ENCODE peak calls at places on chromosomes 12 and 14, in nine cellular contexts. G is activated B cell treated with CpG ODN at 0.5 μM for 24 hours, Z is thoracic aorta, U is suprapubic skin, W is astrocyte of the spinal cord, I is GM23338, Y is fibroblast of pulmonary artery, O is GM13976, C is HepG2. X is an unnamed sample.

GRCh38 chr12:113187588-113187987 is 2.1 kb downstream of the RITA1 start:
- DNase-seq in G (no peak), Z (no peak), U (no peak), W (no peak), I (no peak), Y (no peak), O (no peak), C (no peak), X (no peak)

GRCh38 chr14:39731912-39732311 is 299.7 kb upstream of the FBXO33 start:
- DNase-seq in G (no peak), Z (no peak), U (no peak), W (no peak), I (peak), Y (no peak), O (no peak), C (peak), X (no peak)

GRCh38 chr14:51867753-51868152 is 7.3 kb downstream of the GNG2 start:
- DNase-seq in G (no peak), Z (no peak), U (no peak), W (no peak), I (no peak), Y (no peak), O (no peak), C (no peak), X (peak)

GRCh38 chr12:51941011-51941561 is 10.4 kb upstream of the ACVR1B start:
- DNase-seq in G (no peak), Z (no peak), U (no peak), W (peak), I (peak), Y (peak), O (no peak), C (no peak), X (no peak)

GRCh38 chr14:83548061-83548839 is 1981.7 kb upstream of the FLRT2 start:
- DNase-seq in G (no peak), Z (no peak), U (no peak), W (peak), I (peak), Y (peak), O (no peak), C (no peak), X (no peak)

GRCh38 chr12:50166776-50167025 is 468 bp downstream of the CERS5 start:
- DNase-seq in G (no peak), Z (no peak), U (no peak), W (no peak), I (no peak), Y (no peak), O (no peak), C (no peak), X (no peak)

GRCh38 chr12:116426391-116427136 is 132.6 kb upstream of the MAP1LC3B2 start:
- DNase-seq in G (no peak), Z (peak), U (peak), W (peak), I (peak), Y (peak), O (no peak), C (no peak), X (peak)

GRCh38 chr12:3775385-3776035 is 22.6 kb upstream of the CRACR2A start:
- DNase-seq in G (no peak), Z (no peak), U (no peak), W (no peak), I (peak), Y (no peak), O (no peak), C (no peak), X (no peak)

GRCh38 chr12:91406920-91407341 is 224.3 kb upstream of the DCN start:
- DNase-seq in G (no peak), Z (no peak), U (no peak), W (peak), I (no peak), Y (peak), O (peak), C (no peak), X (no peak)

GRCh38 chr12:42507031-42507430 is 82.5 kb downstream of the PRICKLE1 start:
- DNase-seq in G (no peak), Z (no peak), U (no peak), W (no peak), I (no peak), Y (no peak), O (no peak), C (no peak), X (no peak)

GRCh38 chr12:15918066-15918465 is 6.9 kb downstream of the DERA start:
- DNase-seq in G (no peak), Z (no peak), U (no peak), W (no peak), I (no peak), Y (no peak), O (no peak), C (no peak), X (no peak)

GRCh38 chr12:122356192-122356635 is 66.3 kb downstream of the CLIP1 start:
- DNase-seq in G (no peak), Z (no peak), U (no peak), W (peak), I (peak), Y (peak), O (peak), C (peak), X (peak)

GRCh38 chr14:90154110-90154509 is 92.3 kb downstream of the KCNK13 start:
- DNase-seq in G (no peak), Z (no peak), U (no peak), W (no peak), I (no peak), Y (no peak), O (no peak), C (no peak), X (no peak)

GRCh38 chr14:60090864-60091519 is 731 bp upstream of the PCNX4 start:
- DNase-seq in G (no peak), Z (no peak), U (no peak), W (peak), I (peak), Y (peak), O (no peak), C (no peak), X (peak)

GRCh38 chr12:84408936-84409335 is 503.7 kb downstream of the SLC6A15 start:
- DNase-seq in G (no peak), Z (no peak), U (no peak), W (peak), I (no peak), Y (no peak), O (no peak), C (no peak), X (no peak)

GRCh38 chr12:14048949-14049545 is 67.6 kb upstream of the GRIN2B start:
- DNase-seq in G (no peak), Z (no peak), U (no peak), W (no peak), I (no peak), Y (no peak), O (no peak), C (no peak), X (no peak)

GRCh38 chr12:106178582-106178981 is 39.8 kb upstream of the NUAK1 start:
- DNase-seq in G (no peak), Z (no peak), U (no peak), W (no peak), I (peak), Y (no peak), O (no peak), C (no peak), X (no peak)

GRCh38 chr14:90545966-90546751 is 149.3 kb downstream of the CALM1 start:
- DNase-seq in G (no peak), Z (peak), U (no peak), W (no peak), I (no peak), Y (no peak), O (no peak), C (no peak), X (no peak)

GRCh38 chr14:20530771-20531571 is 25.6 kb downstream of the RNASE10 start:
- DNase-seq in G (peak), Z (peak), U (peak), W (peak), I (peak), Y (peak), O (peak), C (peak), X (peak)

GRCh38 chr12:45182511-45182910 is 33.4 kb upstream of the ANO6 start:
- DNase-seq in G (no peak), Z (no peak), U (no peak), W (peak), I (no peak), Y (no peak), O (no peak), C (no peak), X (no peak)

GRCh38 chr12:464484-465267 is 4.9 kb downstream of the B4GALNT3 start:
- DNase-seq in G (no peak), Z (no peak), U (no peak), W (no peak), I (no peak), Y (no peak), O (no peak), C (no peak), X (no peak)

GRCh38 chr14:104870368-104871144 is 5.5 kb downstream of the CEP170B start:
- DNase-seq in G (peak), Z (no peak), U (no peak), W (no peak), I (peak), Y (no peak), O (no peak), C (peak), X (no peak)
- TF ChIP-seq CTCF in G (no peak), Z (peak), U (no peak), W (peak), I (peak), Y (peak), O (no peak), C (peak), X (peak)

DNA sequence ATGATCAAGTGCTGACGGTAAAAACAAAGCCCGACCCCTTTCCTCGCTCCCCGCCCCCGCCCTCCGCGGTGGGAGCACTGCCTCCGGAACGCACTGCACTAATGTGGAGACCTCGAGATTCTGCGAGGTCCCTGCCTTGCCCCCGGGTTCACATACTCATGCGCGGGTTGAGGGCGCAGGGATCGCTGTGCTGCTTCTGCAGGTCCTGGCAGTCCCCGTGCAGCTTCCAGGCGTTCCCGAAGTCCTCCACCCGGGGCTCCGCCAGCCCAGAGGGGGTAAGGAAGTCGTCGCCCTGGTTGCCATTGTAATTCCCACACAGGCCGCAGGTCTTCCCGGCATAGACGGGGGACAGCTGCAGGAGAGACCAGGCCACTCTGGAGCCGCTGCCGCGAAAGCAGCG is 66.8 kb downstream of the VWF start:
- DNase-seq in G (no peak), Z (no peak), U (no peak), W (no peak), I (peak), Y (no peak), O (no peak), C (no peak), X (no peak)
- TF ChIP-seq CTCF in G (no peak), Z (no peak), U (no peak), W (no peak), I (no peak), Y (no peak), O (no peak), C (no peak), X (no peak)

GRCh38 chr14:94005324-94005723 is 8.2 kb downstream of the CCDC197 start:
- DNase-seq in G (no peak), Z (no peak), U (no peak), W (no peak), I (peak), Y (no peak), O (peak), C (no peak), X (no peak)
- TF ChIP-seq CTCF in G (no peak), Z (peak), U (no peak), W (peak), I (peak), Y (peak), O (no peak), C (peak), X (peak)

GRCh38 chr12:98007963-98008362 is 507.4 kb upstream of the TMPO start:
- DNase-seq in G (no peak), Z (no peak), U (no peak), W (no peak), I (no peak), Y (no peak), O (no peak), C (no peak), X (no peak)

GRCh38 chr12:98002887-98003493 is 512.4 kb upstream of the TMPO start:
- DNase-seq in G (no peak), Z (no peak), U (no peak), W (peak), I (peak), Y (peak), O (peak), C (peak), X (no peak)
- TF ChIP-seq CTCF in G (no peak), Z (peak), U (no peak), W (peak), I (peak), Y (peak), O (peak), C (peak), X (peak)

GRCh38 chr12:2393996-2394395 is 341.2 kb downstream of the CACNA1C start:
- DNase-seq in G (no peak), Z (no peak), U (no peak), W (no peak), I (no peak), Y (no peak), O (no peak), C (no peak), X (no peak)

GRCh38 chr12:2393016-2393415 is 340.2 kb downstream of the CACNA1C start:
- DNase-seq in G (no peak), Z (no peak), U (no peak), W (no peak), I (no peak), Y (no peak), O (no peak), C (no peak), X (no peak)

GRCh38 chr12:2397356-2398045 is 344.7 kb downstream of the CACNA1C start:
- DNase-seq in G (no peak), Z (no peak), U (no peak), W (no peak), I (no peak), Y (no peak), O (no peak), C (peak), X (no peak)

GRCh38 chr12:2396448-2396871 is 343.7 kb downstream of the CACNA1C start:
- DNase-seq in G (no peak), Z (no peak), U (no peak), W (peak), I (no peak), Y (peak), O (no peak), C (no peak), X (peak)

GRCh38 chr12:2395352-2395977 is 342.7 kb downstream of the CACNA1C start:
- DNase-seq in G (no peak), Z (no peak), U (no peak), W (peak), I (peak), Y (peak), O (peak), C (peak), X (no peak)
- TF ChIP-seq CTCF in G (no peak), Z (peak), U (peak), W (peak), I (peak), Y (peak), O (peak), C (peak), X (peak)

GRCh38 chr14:99187858-99188257 is 84.1 kb downstream of the BCL11B start:
- DNase-seq in G (no peak), Z (no peak), U (no peak), W (no peak), I (no peak), Y (no peak), O (no peak), C (no peak), X (no peak)

GRCh38 chr14:99186956-99187690 is 84.9 kb downstream of the BCL11B start:
- DNase-seq in G (no peak), Z (no peak), U (no peak), W (no peak), I (no peak), Y (no peak), O (no peak), C (no peak), X (no peak)

GRCh38 chr14:99189201-99189801 is 82.7 kb downstream of the BCL11B start:
- DNase-seq in G (no peak), Z (no peak), U (no peak), W (no peak), I (no peak), Y (no peak), O (no peak), C (no peak), X (no peak)

GRCh38 chr14:99190696-99191662 is 81.0 kb downstream of the BCL11B start:
- DNase-seq in G (no peak), Z (no peak), U (no peak), W (no peak), I (peak), Y (no peak), O (no peak), C (no peak), X (no peak)

GRCh38 chr14:99188721-99189120 is 83.3 kb downstream of the BCL11B start:
- DNase-seq in G (no peak), Z (no peak), U (no peak), W (no peak), I (peak), Y (no peak), O (no peak), C (no peak), X (no peak)
- TF ChIP-seq CTCF in G (no peak), Z (no peak), U (no peak), W (peak), I (peak), Y (no peak), O (no peak), C (no peak), X (no peak)

GRCh38 chr14:101183376-101184103 is 280.0 kb upstream of the RTL1 start:
- DNase-seq in G (no peak), Z (no peak), U (peak), W (no peak), I (peak), Y (no peak), O (no peak), C (peak), X (no peak)
- TF ChIP-seq CTCF in G (no peak), Z (no peak), U (no peak), W (peak), I (peak), Y (peak), O (no peak), C (peak), X (no peak)

GRCh38 chr12:132143328-132144071 is 619 bp downstream of the DDX51 start:
- DNase-seq in G (no peak), Z (no peak), U (peak), W (no peak), I (peak), Y (no peak), O (no peak), C (no peak), X (no peak)

GRCh38 chr12:132142679-132143327 is 1.3 kb downstream of the DDX51 start:
- DNase-seq in G (no peak), Z (no peak), U (peak), W (no peak), I (no peak), Y (no peak), O (no peak), C (no peak), X (no peak)

GRCh38 chr12:132145334-132145733 is 1.1 kb downstream of the NOC4L start:
- DNase-seq in G (no peak), Z (no peak), U (peak), W (no peak), I (no peak), Y (no peak), O (no peak), C (no peak), X (no peak)

GRCh38 chr12:132146098-132146497 is 1.8 kb downstream of the NOC4L start:
- DNase-seq in G (no peak), Z (no peak), U (peak), W (no peak), I (no peak), Y (no peak), O (no peak), C (no peak), X (no peak)

DNA sequence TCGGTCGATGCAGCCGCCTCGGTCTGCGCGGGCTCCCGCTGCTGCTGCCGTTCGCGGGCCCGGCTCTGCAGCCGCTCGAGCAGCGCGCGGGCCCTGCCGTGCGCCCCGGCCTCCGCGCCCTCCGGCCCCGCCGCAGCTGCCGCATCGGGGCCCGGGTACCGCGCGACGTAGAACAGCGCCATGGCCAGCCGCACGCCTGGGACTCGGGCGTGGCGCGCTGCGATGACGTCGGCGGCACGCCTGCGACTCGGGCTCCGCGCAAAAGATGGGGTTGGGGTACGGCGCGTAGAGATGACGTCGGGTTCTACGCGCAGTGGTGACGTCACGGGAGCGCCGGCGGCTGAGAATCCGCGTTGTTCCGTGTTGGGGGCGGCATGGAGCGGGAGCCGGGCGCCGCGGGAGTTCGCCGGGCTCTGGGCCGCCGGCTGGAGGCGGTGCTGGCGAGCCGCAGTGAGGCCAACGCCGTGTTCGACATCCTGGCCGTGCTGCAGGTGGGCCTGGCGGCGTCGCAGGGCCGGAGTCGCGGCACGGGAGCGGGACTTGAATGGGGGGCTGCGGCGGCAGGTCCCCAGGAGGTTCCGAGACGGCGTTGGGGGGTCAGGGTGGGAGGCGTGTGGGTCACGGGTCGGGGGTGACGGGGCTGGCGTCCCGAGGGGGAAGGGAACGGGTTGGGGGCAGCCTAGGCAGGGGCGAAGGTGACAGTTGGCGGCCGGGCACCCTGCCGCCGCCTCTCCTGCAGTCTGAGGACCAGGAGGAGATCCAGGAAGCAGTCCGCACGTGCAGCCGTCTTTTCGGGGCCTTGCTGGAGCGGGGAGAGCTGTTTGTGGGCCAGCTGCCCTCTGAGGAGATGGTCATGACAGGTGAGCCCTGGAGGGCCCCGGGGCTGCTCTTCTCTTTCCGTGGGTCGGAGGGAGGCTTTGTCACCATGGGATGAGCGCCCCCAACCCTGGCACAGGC is at the start of the genes DDX51 and NOC4L:
- DNase-seq in G (peak), Z (peak), U (peak), W (peak), I (peak), Y (peak), O (peak), C (peak), X (peak)
- TF ChIP-seq CTCF in G (no peak), Z (no peak), U (no peak), W (no peak), I (peak), Y (no peak), O (no peak), C (peak), X (no peak)

GRCh38 chr12:18323159-18323558 is 61.8 kb downstream of the PIK3C2G start:
- DNase-seq in G (no peak), Z (no peak), U (no peak), W (peak), I (no peak), Y (peak), O (no peak), C (no peak), X (peak)

GRCh38 chr12:18320976-18321375 is 59.7 kb downstream of the PIK3C2G start:
- DNase-seq in G (no peak), Z (no peak), U (no peak), W (no peak), I (no peak), Y (no peak), O (no peak), C (no peak), X (no peak)

DNA sequence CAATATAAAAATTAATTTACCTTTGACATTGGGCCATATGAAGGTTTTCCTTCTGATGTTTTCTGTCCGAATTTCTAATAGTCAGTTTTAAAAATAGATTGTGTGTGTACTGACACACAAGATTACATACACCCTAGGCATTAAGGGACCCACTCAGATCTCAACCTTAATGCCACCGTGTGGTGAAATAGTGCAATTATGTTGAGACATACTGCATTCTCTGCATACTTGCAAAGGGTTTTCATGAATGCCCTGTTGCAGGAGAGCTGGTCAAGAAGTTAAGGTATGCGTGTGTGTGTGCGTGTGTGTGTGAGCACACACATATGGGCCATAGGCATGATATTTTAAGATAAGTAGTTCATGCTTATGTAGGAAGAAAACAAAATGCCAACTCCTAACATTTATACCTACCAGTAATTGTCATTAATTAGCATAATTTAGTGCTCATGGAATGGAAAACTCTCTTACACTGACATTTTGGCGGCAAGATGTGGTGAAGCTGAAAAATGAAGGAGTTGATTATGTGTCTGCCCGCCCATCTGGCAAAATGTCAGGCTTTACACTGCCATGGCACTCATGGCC is 58.8 kb downstream of the PIK3C2G start:
- DNase-seq in G (no peak), Z (no peak), U (no peak), W (peak), I (peak), Y (peak), O (peak), C (peak), X (peak)
- TF ChIP-seq CTCF in G (no peak), Z (no peak), U (peak), W (peak), I (peak), Y (peak), O (no peak), C (peak), X (peak)

GRCh38 chr14:52951730-52952481 is 1.1 kb upstream of the FERMT2 start:
- DNase-seq in G (no peak), Z (no peak), U (no peak), W (peak), I (peak), Y (peak), O (peak), C (peak), X (peak)
- TF ChIP-seq CTCF in G (no peak), Z (no peak), U (no peak), W (peak), I (peak), Y (peak), O (peak), C (peak), X (peak)